ENCODE peak calls at places on chromosome 19, in ten cellular contexts. U is naive thymus-derived CD8-positive, alpha-beta T cell; Q is A549; R is lower lobe of right lung; D is activated naive CD8-positive, alpha-beta T cell treated with anti-CD3 and anti-CD28 coated beads, Interleukin-2, amount 10 ng/mL, durations not matched to agents 7 days and 5 days; V is activated T-helper 17 cell treated with anti-CD3 and anti-CD28 coated beads, Interleukin-2, amount 50 U/mL, for 72 hours; S is pancreas; M is activated T-cell treated with anti-CD3 and anti-CD28 coated beads, Interleukin-2, amount 50 U/mL, for 4 hours; N is esophagus mucosa; P is right cardiac atrium. C is an unnamed sample.
A peak's percentile ranks its signal among the peaks of the same experiment; 100 is the strongest.

GRCh38 chr19:19439083-19439482 is 33.6 kb downstream of the GATAD2A start:
- ATAC-seq in U (no peak), V (no peak), S (no peak), N (peak; percentile 81), D (no peak), P (no peak), Q (no peak), R (peak; percentile 18), M (no peak), C (no peak)

GRCh38 chr19:16801599-16801998 is 27.6 kb upstream of the SIN3B start:
- ATAC-seq in V (no peak), S (no peak), M (no peak), N (peak; percentile 63), P (no peak), Q (peak; percentile 38), U (no peak), R (peak; percentile 27), D (no peak), C (no peak)

GRCh38 chr19:32876236-32876918 is 6.8 kb upstream of the SLC7A9 start:
- ATAC-seq in R (no peak), V (no peak), U (no peak), N (no peak), S (no peak), P (no peak), M (no peak), D (no peak), Q (peak; percentile 26), C (no peak)

GRCh38 chr19:27858981-27859581 is 1353.9 kb downstream of the UQCRFS1 start:
- ATAC-seq in D (no peak), Q (no peak), P (no peak), N (no peak), S (no peak), V (no peak), R (no peak), M (no peak), U (no peak), C (no peak)

GRCh38 chr19:33199441-33200265 is 5.5 kb downstream of the LRP3 start:
- ATAC-seq in N (no peak), V (no peak), R (no peak), U (no peak), Q (no peak), P (no peak), D (no peak), S (no peak), M (no peak), C (no peak)

GRCh38 chr19:850221-850978 is 1.7 kb upstream of the ELANE start:
- ATAC-seq in S (peak; percentile 94), U (no peak), M (no peak), Q (peak; percentile 86), R (peak; percentile 92), P (peak; percentile 91), D (no peak), N (peak; percentile 54), V (no peak), C (peak; percentile 94)

GRCh38 chr19:39211731-39212376 is 7.8 kb upstream of the SYCN start:
- ATAC-seq in U (no peak), D (peak; percentile 22), V (no peak), S (no peak), M (no peak), N (peak; percentile 42), P (no peak), R (no peak), Q (peak; percentile 78), C (no peak)

GRCh38 chr19:30378701-30379100 is 6.5 kb downstream of the ZNF536 start:
- ATAC-seq in N (no peak), V (no peak), R (no peak), U (no peak), D (no peak), P (no peak), Q (no peak), M (no peak), S (no peak), C (no peak)

GRCh38 chr19:38507551-38508127 is 74.1 kb downstream of the RYR1 start:
- ATAC-seq in V (no peak), D (no peak), N (no peak), S (no peak), M (no peak), U (no peak), P (no peak), R (no peak), Q (no peak), C (no peak)

GRCh38 chr19:23802290-23802689 is 43.6 kb upstream of the ZNF681 start:
- ATAC-seq in V (peak; percentile 71), R (no peak), D (peak; percentile 40), S (no peak), Q (no peak), N (no peak), P (no peak), M (peak; percentile 69), U (peak; percentile 18), C (no peak)

GRCh38 chr19:32469796-32470195 is 64.2 kb downstream of the DPY19L3 start:
- ATAC-seq in M (no peak), S (no peak), V (no peak), Q (no peak), R (no peak), D (no peak), P (no peak), U (no peak), N (no peak), C (no peak)

GRCh38 chr19:28199323-28199722 is 1013.6 kb downstream of the UQCRFS1 start:
- ATAC-seq in R (no peak), V (no peak), P (no peak), S (no peak), M (no peak), U (no peak), N (no peak), Q (no peak), D (no peak), C (no peak)

GRCh38 chr19:48558018-48558684 is 6.2 kb downstream of the SULT2B1 start:
- ATAC-seq in D (peak; percentile 33), V (no peak), S (peak; percentile 73), R (peak; percentile 56), Q (peak; percentile 59), U (peak; percentile 14), P (peak; percentile 35), M (no peak), N (peak; percentile 88), C (peak; percentile 35)

GRCh38 chr19:39833464-39834286 is at the start of gene DYRK1B:
- ATAC-seq in Q (peak; percentile 95), R (peak; percentile 97), P (peak; percentile 97), N (peak; percentile 93), V (peak; percentile 94), S (peak; percentile 93), M (peak; percentile 95), D (peak; percentile 86), U (peak; percentile 88), C (peak; percentile 95)

GRCh38 chr19:48967346-48968178 is 2.5 kb downstream of the FTL start:
- ATAC-seq in R (peak; percentile 5), N (no peak), U (no peak), D (no peak), P (no peak), V (no peak), Q (peak; percentile 11), M (no peak), S (no peak), C (no peak)

GRCh38 chr19:6020972-6021805 is 43.2 kb upstream of the RANBP3 start:
- ATAC-seq in N (no peak), M (no peak), V (no peak), D (no peak), R (no peak), P (peak; percentile 5), S (peak; percentile 58), U (no peak), Q (no peak), C (no peak)

GRCh38 chr19:6466526-6467248 is 2.6 kb downstream of the CRB3 start:
- ATAC-seq in N (no peak), D (peak; percentile 29), R (no peak), U (no peak), V (no peak), M (no peak), S (no peak), P (no peak), Q (no peak), C (no peak)

GRCh38 chr19:482186-483041 is 13.9 kb upstream of the MADCAM1 start:
- ATAC-seq in U (no peak), S (peak; percentile 14), V (no peak), R (no peak), Q (peak; percentile 44), P (no peak), D (no peak), N (peak; percentile 7), M (no peak), C (no peak)

GRCh38 chr19:30911491-30911890 is 437.7 kb downstream of the TSHZ3 start:
- ATAC-seq in R (no peak), U (no peak), S (no peak), D (no peak), P (no peak), Q (no peak), V (no peak), M (no peak), N (no peak), C (no peak)

GRCh38 chr19:44718441-44719261 is 19.7 kb downstream of the CEACAM16 start:
- ATAC-seq in U (no peak), M (no peak), D (no peak), S (peak; percentile 84), N (peak; percentile 52), P (peak; percentile 91), R (peak; percentile 80), Q (peak; percentile 76), V (no peak), C (peak; percentile 83)

GRCh38 chr19:45049073-45049736 is 10.4 kb downstream of the CLASRP start:
- ATAC-seq in R (no peak), M (no peak), S (peak; percentile 78), U (no peak), N (peak; percentile 51), D (no peak), V (peak; percentile 35), P (peak; percentile 49), Q (peak; percentile 41), C (peak; percentile 36)

GRCh38 chr19:13990085-13990484 is 16.0 kb downstream of the RFX1 start:
- ATAC-seq in V (no peak), Q (no peak), N (no peak), P (no peak), R (no peak), S (no peak), M (no peak), D (no peak), U (no peak), C (no peak)

GRCh38 chr19:10895363-10895762 is 24.0 kb downstream of the CARM1 start:
- ATAC-seq in R (no peak), S (no peak), Q (no peak), V (no peak), U (no peak), D (no peak), N (no peak), M (no peak), P (no peak), C (no peak)

GRCh38 chr19:48963371-48964204 is 1.5 kb upstream of the FTL start:
- ATAC-seq in P (peak; percentile 39), V (peak; percentile 25), U (no peak), R (peak; percentile 24), M (peak; percentile 10), D (peak; percentile 3), Q (peak; percentile 25), N (peak; percentile 12), S (peak; percentile 39), C (peak; percentile 19)

GRCh38 chr19:49554701-49555181 is 25.6 kb downstream of the NOSIP start:
- ATAC-seq in M (no peak), D (peak; percentile 27), Q (no peak), R (no peak), U (no peak), N (peak; percentile 76), V (peak; percentile 43), S (no peak), P (peak; percentile 66), C (peak; percentile 32)

GRCh38 chr19:39557791-39558622 is 18.0 kb upstream of the EID2 start:
- ATAC-seq in P (no peak), N (no peak), U (peak; percentile 78), D (peak; percentile 75), Q (peak; percentile 52), M (peak; percentile 70), V (peak; percentile 79), R (peak; percentile 81), S (peak; percentile 74), C (no peak)

GRCh38 chr19:58059003-58059671 is at the start of gene ZNF135:
- ATAC-seq in M (peak; percentile 88), D (peak; percentile 92), V (peak; percentile 78), P (peak; percentile 98), U (peak; percentile 94), Q (no peak), S (peak; percentile 97), N (peak; percentile 88), R (peak; percentile 89), C (peak; percentile 97)

GRCh38 chr19:4456843-4457653 is 546 bp downstream of the UBXN6 start:
- ATAC-seq in R (peak; percentile 43), N (peak; percentile 3), M (peak; percentile 23), U (peak; percentile 55), S (peak; percentile 49), Q (peak; percentile 17), V (peak; percentile 31), D (peak; percentile 30), P (peak; percentile 59), C (peak; percentile 9)